ENCODE peak calls at places on chromosome 14, in ten cellular contexts. One of them, this sample, is unnamed.

GRCh38 chr14:23217032-23217431 is 20.7 kb upstream of the RNF212B start:
- DNase-seq in uterus: no peak
- DNase-seq in ovary: no peak
- DNase-seq in effector memory CD4-positive, alpha-beta T cell: no peak
- DNase-seq in Karpas-422: no peak
- DNase-seq in adrenal gland: no peak
- DNase-seq in esophagus squamous epithelium: no peak
- DNase-seq in RWPE1: no peak
- DNase-seq in A549: no peak
- DNase-seq in lower lobe of right lung: no peak
- DNase-seq in this sample: no peak

GRCh38 chr14:99676657-99677056 is 7.4 kb upstream of the CYP46A1 start:
- DNase-seq in uterus: no peak
- DNase-seq in ovary: no peak
- DNase-seq in effector memory CD4-positive, alpha-beta T cell: no peak
- DNase-seq in Karpas-422: no peak
- DNase-seq in adrenal gland: no peak
- DNase-seq in esophagus squamous epithelium: no peak
- DNase-seq in RWPE1: no peak
- DNase-seq in A549: no peak
- DNase-seq in lower lobe of right lung: no peak
- DNase-seq in this sample: no peak

GRCh38 chr14:92247937-92248336 is 75.0 kb upstream of the SLC24A4 start:
- DNase-seq in uterus: no peak
- DNase-seq in ovary: no peak
- DNase-seq in effector memory CD4-positive, alpha-beta T cell: no peak
- DNase-seq in Karpas-422: no peak
- DNase-seq in adrenal gland: no peak
- DNase-seq in esophagus squamous epithelium: no peak
- DNase-seq in RWPE1: no peak
- DNase-seq in A549: no peak
- DNase-seq in lower lobe of right lung: no peak
- DNase-seq in this sample: no peak

GRCh38 chr14:88546621-88547385 is 8.0 kb downstream of the PTPN21 start:
- DNase-seq in uterus: no peak
- DNase-seq in ovary: no peak
- DNase-seq in effector memory CD4-positive, alpha-beta T cell: no peak
- DNase-seq in Karpas-422: no peak
- DNase-seq in adrenal gland: no peak
- DNase-seq in esophagus squamous epithelium: no peak
- DNase-seq in RWPE1: no peak
- DNase-seq in A549: no peak
- DNase-seq in lower lobe of right lung: no peak
- DNase-seq in this sample: no peak

GRCh38 chr14:100524933-100525243 is 62.3 kb downstream of the BEGAIN start:
- DNase-seq in uterus: no peak
- DNase-seq in ovary: no peak
- DNase-seq in effector memory CD4-positive, alpha-beta T cell: no peak
- DNase-seq in Karpas-422: no peak
- DNase-seq in adrenal gland: peak; percentile 79
- DNase-seq in esophagus squamous epithelium: no peak
- DNase-seq in RWPE1: no peak
- DNase-seq in A549: peak; percentile 41
- DNase-seq in lower lobe of right lung: no peak
- DNase-seq in this sample: peak; percentile 42

GRCh38 chr14:95533822-95534221 is 1.0 kb upstream of the GLRX5 start:
- DNase-seq in uterus: no peak
- DNase-seq in ovary: peak; percentile 17
- DNase-seq in effector memory CD4-positive, alpha-beta T cell: no peak
- DNase-seq in Karpas-422: peak; percentile 73
- DNase-seq in adrenal gland: no peak
- DNase-seq in esophagus squamous epithelium: no peak
- DNase-seq in RWPE1: no peak
- DNase-seq in A549: no peak
- DNase-seq in lower lobe of right lung: no peak
- DNase-seq in this sample: no peak

GRCh38 chr14:93041002-93041401 is 74.7 kb downstream of the ITPK1 start:
- DNase-seq in uterus: no peak
- DNase-seq in ovary: no peak
- DNase-seq in effector memory CD4-positive, alpha-beta T cell: no peak
- DNase-seq in Karpas-422: no peak
- DNase-seq in adrenal gland: no peak
- DNase-seq in esophagus squamous epithelium: no peak
- DNase-seq in RWPE1: no peak
- DNase-seq in A549: no peak
- DNase-seq in lower lobe of right lung: no peak
- DNase-seq in this sample: no peak

GRCh38 chr14:99803803-99804202 is 10.6 kb downstream of the EML1 start:
- DNase-seq in uterus: no peak
- DNase-seq in ovary: no peak
- DNase-seq in effector memory CD4-positive, alpha-beta T cell: no peak
- DNase-seq in Karpas-422: no peak
- DNase-seq in adrenal gland: no peak
- DNase-seq in esophagus squamous epithelium: no peak
- DNase-seq in RWPE1: no peak
- DNase-seq in A549: no peak
- DNase-seq in lower lobe of right lung: no peak
- DNase-seq in this sample: no peak

GRCh38 chr14:98835825-98836100 is 436.2 kb downstream of the BCL11B start:
- DNase-seq in uterus: no peak
- DNase-seq in ovary: no peak
- DNase-seq in effector memory CD4-positive, alpha-beta T cell: no peak
- DNase-seq in Karpas-422: no peak
- DNase-seq in adrenal gland: no peak
- DNase-seq in esophagus squamous epithelium: no peak
- DNase-seq in RWPE1: no peak
- DNase-seq in A549: no peak
- DNase-seq in lower lobe of right lung: no peak
- DNase-seq in this sample: no peak

GRCh38 chr14:65940056-65940735 is 527.7 kb downstream of the FUT8 start:
- DNase-seq in uterus: no peak
- DNase-seq in ovary: no peak
- DNase-seq in effector memory CD4-positive, alpha-beta T cell: no peak
- DNase-seq in Karpas-422: peak; percentile 81
- DNase-seq in adrenal gland: no peak
- DNase-seq in esophagus squamous epithelium: no peak
- DNase-seq in RWPE1: peak; percentile 37
- DNase-seq in A549: peak; percentile 41
- DNase-seq in lower lobe of right lung: no peak
- DNase-seq in this sample: no peak

GRCh38 chr14:38248629-38249028 is 7.3 kb downstream of the CLEC14A start:
- DNase-seq in uterus: no peak
- DNase-seq in ovary: no peak
- DNase-seq in effector memory CD4-positive, alpha-beta T cell: no peak
- DNase-seq in Karpas-422: peak; percentile 73
- DNase-seq in adrenal gland: no peak
- DNase-seq in esophagus squamous epithelium: no peak
- DNase-seq in RWPE1: no peak
- DNase-seq in A549: no peak
- DNase-seq in lower lobe of right lung: no peak
- DNase-seq in this sample: no peak

GRCh38 chr14:53002576-53002975 is 51.7 kb upstream of the FERMT2 start:
- DNase-seq in uterus: no peak
- DNase-seq in ovary: no peak
- DNase-seq in effector memory CD4-positive, alpha-beta T cell: no peak
- DNase-seq in Karpas-422: peak; percentile 73
- DNase-seq in adrenal gland: no peak
- DNase-seq in esophagus squamous epithelium: no peak
- DNase-seq in RWPE1: no peak
- DNase-seq in A549: no peak
- DNase-seq in lower lobe of right lung: no peak
- DNase-seq in this sample: no peak

GRCh38 chr14:81625343-81625742 is 91.7 kb upstream of the SEL1L start:
- DNase-seq in uterus: no peak
- DNase-seq in ovary: no peak
- DNase-seq in effector memory CD4-positive, alpha-beta T cell: no peak
- DNase-seq in Karpas-422: peak; percentile 82
- DNase-seq in adrenal gland: no peak
- DNase-seq in esophagus squamous epithelium: no peak
- DNase-seq in RWPE1: peak; percentile 10
- DNase-seq in A549: peak; percentile 8
- DNase-seq in lower lobe of right lung: no peak
- DNase-seq in this sample: no peak

GRCh38 chr14:21203470-21204166 is 47.8 kb upstream of the OR5AU1 start:
- DNase-seq in uterus: no peak
- DNase-seq in ovary: no peak
- DNase-seq in effector memory CD4-positive, alpha-beta T cell: no peak
- DNase-seq in Karpas-422: peak; percentile 67
- DNase-seq in adrenal gland: no peak
- DNase-seq in esophagus squamous epithelium: no peak
- DNase-seq in RWPE1: no peak
- DNase-seq in A549: no peak
- DNase-seq in lower lobe of right lung: no peak
- DNase-seq in this sample: no peak

GRCh38 chr14:54698501-54698900 is 131.6 kb downstream of the SAMD4A start:
- DNase-seq in uterus: no peak
- DNase-seq in ovary: no peak
- DNase-seq in effector memory CD4-positive, alpha-beta T cell: no peak
- DNase-seq in Karpas-422: no peak
- DNase-seq in adrenal gland: no peak
- DNase-seq in esophagus squamous epithelium: no peak
- DNase-seq in RWPE1: no peak
- DNase-seq in A549: no peak
- DNase-seq in lower lobe of right lung: no peak
- DNase-seq in this sample: no peak
- H3K27ac ChIP-seq in uterus: peak overlapping the region; percentile 23
- H3K27ac ChIP-seq in ovary: no peak overlapping the region
- H3K27ac ChIP-seq in effector memory CD4-positive, alpha-beta T cell: no peak overlapping the region
- H3K27ac ChIP-seq in Karpas-422: no peak overlapping the region
- H3K27ac ChIP-seq in adrenal gland: no peak overlapping the region
- H3K27ac ChIP-seq in esophagus squamous epithelium: peak overlapping the region; percentile 23
- H3K27ac ChIP-seq in RWPE1: no peak overlapping the region
- H3K27ac ChIP-seq in A549: no peak overlapping the region
- H3K27ac ChIP-seq in lower lobe of right lung: peak overlapping the region; percentile 42
- H3K27ac ChIP-seq in this sample: no peak overlapping the region

DNA sequence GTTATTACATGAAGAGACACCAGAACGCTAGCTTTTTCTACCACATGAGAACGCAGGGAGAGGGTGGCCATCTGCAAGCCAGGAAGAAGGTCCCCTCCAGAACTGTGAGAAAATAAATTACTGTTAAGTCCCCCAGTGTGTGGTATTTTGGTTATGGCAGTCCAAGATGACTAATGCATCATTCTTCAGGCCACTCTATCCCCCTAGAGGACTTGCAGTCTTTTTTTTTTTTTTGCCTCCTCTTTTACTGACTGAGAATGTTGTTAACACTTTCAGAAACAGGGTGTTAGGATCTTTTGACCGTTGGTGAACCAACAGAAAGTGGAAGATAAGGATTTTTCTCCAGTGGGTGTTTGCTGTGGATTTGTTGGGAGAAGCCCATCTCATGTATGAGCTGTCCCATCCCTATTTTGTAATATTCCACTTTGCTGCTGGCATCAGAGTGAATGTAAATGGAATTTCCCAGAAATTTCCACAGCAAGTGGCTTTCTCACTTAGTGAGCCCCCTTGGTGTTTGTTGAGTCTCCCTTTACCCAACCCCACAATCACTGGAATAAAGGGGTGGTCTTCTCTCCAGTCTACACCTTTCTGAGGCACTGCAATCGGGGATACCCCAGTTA is 37.9 kb downstream of the MARK3 start:
- DNase-seq in uterus: no peak
- DNase-seq in ovary: no peak
- DNase-seq in effector memory CD4-positive, alpha-beta T cell: no peak
- DNase-seq in Karpas-422: no peak
- DNase-seq in adrenal gland: no peak
- DNase-seq in esophagus squamous epithelium: no peak
- DNase-seq in RWPE1: no peak
- DNase-seq in A549: no peak
- DNase-seq in lower lobe of right lung: no peak
- DNase-seq in this sample: no peak
- H3K27ac ChIP-seq in uterus: no peak overlapping the region
- H3K27ac ChIP-seq in ovary: no peak overlapping the region
- H3K27ac ChIP-seq in effector memory CD4-positive, alpha-beta T cell: no peak overlapping the region
- H3K27ac ChIP-seq in Karpas-422: no peak overlapping the region
- H3K27ac ChIP-seq in adrenal gland: no peak overlapping the region
- H3K27ac ChIP-seq in esophagus squamous epithelium: no peak overlapping the region
- H3K27ac ChIP-seq in RWPE1: peak overlapping the region; percentile 15
- H3K27ac ChIP-seq in A549: no peak overlapping the region
- H3K27ac ChIP-seq in lower lobe of right lung: no peak overlapping the region
- H3K27ac ChIP-seq in this sample: no peak overlapping the region

GRCh38 chr14:50534998-50535397 is 2.6 kb upstream of the MAP4K5 start:
- DNase-seq in uterus: no peak
- DNase-seq in ovary: no peak
- DNase-seq in effector memory CD4-positive, alpha-beta T cell: no peak
- DNase-seq in Karpas-422: no peak
- DNase-seq in adrenal gland: no peak
- DNase-seq in esophagus squamous epithelium: no peak
- DNase-seq in RWPE1: no peak
- DNase-seq in A549: no peak
- DNase-seq in lower lobe of right lung: no peak
- DNase-seq in this sample: no peak
- H3K27ac ChIP-seq in uterus: no peak overlapping the region
- H3K27ac ChIP-seq in ovary: no peak overlapping the region
- H3K27ac ChIP-seq in effector memory CD4-positive, alpha-beta T cell: no peak overlapping the region
- H3K27ac ChIP-seq in Karpas-422: no peak overlapping the region
- H3K27ac ChIP-seq in adrenal gland: no peak overlapping the region
- H3K27ac ChIP-seq in esophagus squamous epithelium: no peak overlapping the region
- H3K27ac ChIP-seq in RWPE1: no peak overlapping the region
- H3K27ac ChIP-seq in A549: no peak overlapping the region
- H3K27ac ChIP-seq in lower lobe of right lung: no peak overlapping the region
- H3K27ac ChIP-seq in this sample: no peak overlapping the region

GRCh38 chr14:68913516-68913915 is 65.6 kb downstream of the ACTN1 start:
- DNase-seq in uterus: no peak
- DNase-seq in ovary: no peak
- DNase-seq in effector memory CD4-positive, alpha-beta T cell: no peak
- DNase-seq in Karpas-422: no peak
- DNase-seq in adrenal gland: no peak
- DNase-seq in esophagus squamous epithelium: no peak
- DNase-seq in RWPE1: no peak
- DNase-seq in A549: no peak
- DNase-seq in lower lobe of right lung: peak; percentile 34
- DNase-seq in this sample: no peak

GRCh38 chr14:68908860-68909259 is 70.2 kb downstream of the ACTN1 start:
- DNase-seq in uterus: no peak
- DNase-seq in ovary: no peak
- DNase-seq in effector memory CD4-positive, alpha-beta T cell: no peak
- DNase-seq in Karpas-422: no peak
- DNase-seq in adrenal gland: no peak
- DNase-seq in esophagus squamous epithelium: no peak
- DNase-seq in RWPE1: no peak
- DNase-seq in A549: no peak
- DNase-seq in lower lobe of right lung: peak; percentile 27
- DNase-seq in this sample: no peak

GRCh38 chr14:68910540-68910939 is 68.6 kb downstream of the ACTN1 start:
- DNase-seq in uterus: no peak
- DNase-seq in ovary: no peak
- DNase-seq in effector memory CD4-positive, alpha-beta T cell: no peak
- DNase-seq in Karpas-422: peak; percentile 59
- DNase-seq in adrenal gland: no peak
- DNase-seq in esophagus squamous epithelium: no peak
- DNase-seq in RWPE1: no peak
- DNase-seq in A549: no peak
- DNase-seq in lower lobe of right lung: peak; percentile 4
- DNase-seq in this sample: no peak

GRCh38 chr14:68908201-68908600 is 70.9 kb downstream of the ACTN1 start:
- DNase-seq in uterus: no peak
- DNase-seq in ovary: no peak
- DNase-seq in effector memory CD4-positive, alpha-beta T cell: no peak
- DNase-seq in Karpas-422: no peak
- DNase-seq in adrenal gland: no peak
- DNase-seq in esophagus squamous epithelium: no peak
- DNase-seq in RWPE1: no peak
- DNase-seq in A549: no peak
- DNase-seq in lower lobe of right lung: peak; percentile 28
- DNase-seq in this sample: no peak

GRCh38 chr14:68911594-68912227 is 67.4 kb downstream of the ACTN1 start:
- DNase-seq in uterus: peak; percentile 83
- DNase-seq in ovary: peak; percentile 67
- DNase-seq in effector memory CD4-positive, alpha-beta T cell: peak; percentile 58
- DNase-seq in Karpas-422: peak; percentile 97
- DNase-seq in adrenal gland: peak; percentile 86
- DNase-seq in esophagus squamous epithelium: no peak
- DNase-seq in RWPE1: peak; percentile 88
- DNase-seq in A549: peak; percentile 92
- DNase-seq in lower lobe of right lung: peak; percentile 64
- DNase-seq in this sample: no peak
- H3K27ac ChIP-seq in uterus: peak overlapping the region; percentile 65
- H3K27ac ChIP-seq in ovary: no peak overlapping the region
- H3K27ac ChIP-seq in effector memory CD4-positive, alpha-beta T cell: no peak overlapping the region
- H3K27ac ChIP-seq in Karpas-422: no peak overlapping the region
- H3K27ac ChIP-seq in adrenal gland: no peak overlapping the region
- H3K27ac ChIP-seq in esophagus squamous epithelium: peak overlapping the region; percentile 45
- H3K27ac ChIP-seq in RWPE1: peak overlapping the region; percentile 61
- H3K27ac ChIP-seq in A549: peak overlapping the region; percentile 42
- H3K27ac ChIP-seq in lower lobe of right lung: no peak overlapping the region
- H3K27ac ChIP-seq in this sample: no peak overlapping the region